ENCODE peak calls at places on chromosome 9, in five cellular contexts. R is stimulated activated CD4-positive, alpha-beta T cell treated with anti-CD3 and anti-CD28 coated beads, Interleukin-1b, Interleukin-23, amount 100 ng/mL, for 24 hours; E is activated CD4-positive, alpha-beta T cell treated with anti-CD3 and anti-CD28 coated beads, Interleukin-2, amount 50 U/mL, for 24 hours; D is activated effector memory CD4-positive, alpha-beta T cell treated with anti-CD3 and anti-CD28 coated beads, Interleukin-2, amount 50 U/mL, for 16 hours; Y is activated T-cell treated with anti-CD3 and anti-CD28 coated beads for 24 hours. Z is an unnamed sample.

GRCh38 chr9:91193658-91194391 is 167.9 kb downstream of the AUH start:
- DNase-seq in Y (peak), R (peak), D (peak), E (peak), Z (peak)

GRCh38 chr9:969693-970309 is 6.7 kb upstream of the DMRT3 start:
- DNase-seq in R (no peak), E (no peak), D (no peak), Y (no peak), Z (peak)

GRCh38 chr9:14400658-14400995 is 86.7 kb upstream of the NFIB start:
- DNase-seq in R (no peak), D (no peak), E (no peak), Y (no peak), Z (peak)

GRCh38 chr9:92917176-92917800 is 30.0 kb upstream of the FGD3 start:
- DNase-seq in D (no peak), Y (no peak), R (no peak), E (no peak), Z (no peak)

GRCh38 chr9:131095666-131096489 is 453 bp upstream of the AIF1L start:
- DNase-seq in R (no peak), D (peak), E (no peak), Y (no peak), Z (peak)

GRCh38 chr9:123996731-123997421 is 14.7 kb upstream of the LHX2 start:
- DNase-seq in R (peak), Y (peak), E (peak), D (no peak), Z (no peak)

GRCh38 chr9:3032898-3033297 is 189.0 kb upstream of the PUM3 start:
- DNase-seq in E (no peak), R (no peak), D (no peak), Y (no peak), Z (no peak)

GRCh38 chr9:131874916-131875670 is 135.2 kb upstream of the RAPGEF1 start:
- DNase-seq in D (peak), R (no peak), E (no peak), Y (no peak), Z (peak)

GRCh38 chr9:131008909-131009618 is at the start of gene LAMC3:
- DNase-seq in D (no peak), R (no peak), Y (no peak), E (no peak), Z (no peak)

GRCh38 chr9:124632077-124632621 is 125.0 kb upstream of the NR5A1 start:
- DNase-seq in E (no peak), R (no peak), Y (no peak), D (no peak), Z (no peak)

GRCh38 chr9:115808108-115808507 is 345.5 kb upstream of the PAPPA start:
- DNase-seq in E (no peak), R (no peak), Y (no peak), D (no peak), Z (no peak)

GRCh38 chr9:134169724-134170401 is 5.5 kb upstream of the RNU6ATAC start:
- DNase-seq in R (no peak), D (no peak), Y (no peak), E (no peak), Z (no peak)

GRCh38 chr9:136711751-136712689 is at the start of gene DIPK1B:
- DNase-seq in D (no peak), E (no peak), Y (no peak), R (no peak), Z (peak)

GRCh38 chr9:85610074-85610855 is 131.5 kb downstream of the AGTPBP1 start:
- DNase-seq in R (no peak), E (peak), Y (peak), D (no peak), Z (no peak)

GRCh38 chr9:82531795-82532194 is 531.1 kb downstream of the RASEF start:
- DNase-seq in R (no peak), E (no peak), D (no peak), Y (no peak), Z (no peak)

GRCh38 chr9:74496819-74497749 is at the start of gene RORB:
- DNase-seq in D (peak), E (peak), Y (no peak), R (no peak), Z (peak)

GRCh38 chr9:118236625-118237024 is 532.4 kb downstream of the TLR4 start:
- DNase-seq in Y (no peak), R (no peak), E (no peak), D (no peak), Z (no peak)